ENCODE peak calls at places on chromosomes 11 and 22, in six cellular contexts. One of them, this sample, is unnamed.

GRCh38 chr11:106395716-106396349 is 318.4 kb downstream of the AASDHPPT start:
- DNase-seq in thyroid gland: no peak
- DNase-seq in left ventricle myocardium inferior: no peak
- DNase-seq in K562: no peak
- DNase-seq in lower leg skin: no peak
- DNase-seq in cardiac fibroblast: no peak
- DNase-seq in this sample: no peak

GRCh38 chr11:122120096-122120495 is 4.1 kb upstream of the BLID start:
- DNase-seq in thyroid gland: no peak
- DNase-seq in left ventricle myocardium inferior: no peak
- DNase-seq in K562: no peak
- DNase-seq in lower leg skin: no peak
- DNase-seq in cardiac fibroblast: no peak
- DNase-seq in this sample: no peak

GRCh38 chr11:104782377-104782754 is 115.9 kb downstream of the CASP12 start:
- DNase-seq in thyroid gland: no peak
- DNase-seq in left ventricle myocardium inferior: no peak
- DNase-seq in K562: no peak
- DNase-seq in lower leg skin: no peak
- DNase-seq in cardiac fibroblast: no peak
- DNase-seq in this sample: no peak

GRCh38 chr11:86177319-86177718 is 67.2 kb upstream of the EED start:
- DNase-seq in thyroid gland: no peak
- DNase-seq in left ventricle myocardium inferior: no peak
- DNase-seq in K562: peak
- DNase-seq in lower leg skin: no peak
- DNase-seq in cardiac fibroblast: no peak
- DNase-seq in this sample: no peak

GRCh38 chr22:20524004-20524481 is 16.6 kb downstream of the MED15 start:
- DNase-seq in thyroid gland: no peak
- DNase-seq in left ventricle myocardium inferior: no peak
- DNase-seq in K562: peak
- DNase-seq in lower leg skin: no peak
- DNase-seq in cardiac fibroblast: no peak
- DNase-seq in this sample: no peak

GRCh38 chr11:93236741-93237675 is 39.2 kb upstream of the SLC36A4 start:
- DNase-seq in thyroid gland: peak
- DNase-seq in left ventricle myocardium inferior: no peak
- DNase-seq in K562: peak
- DNase-seq in lower leg skin: no peak
- DNase-seq in cardiac fibroblast: peak
- DNase-seq in this sample: peak

GRCh38 chr11:1088927-1089737 is 14.5 kb downstream of the MUC2 start:
- DNase-seq in thyroid gland: no peak
- DNase-seq in left ventricle myocardium inferior: peak
- DNase-seq in K562: no peak
- DNase-seq in lower leg skin: no peak
- DNase-seq in cardiac fibroblast: no peak
- DNase-seq in this sample: no peak

GRCh38 chr22:27720860-27721259 is 80.7 kb downstream of the MN1 start:
- DNase-seq in thyroid gland: peak
- DNase-seq in left ventricle myocardium inferior: no peak
- DNase-seq in K562: no peak
- DNase-seq in lower leg skin: no peak
- DNase-seq in cardiac fibroblast: no peak
- DNase-seq in this sample: no peak

GRCh38 chr11:2178906-2179494 is 7.4 kb upstream of the TH start:
- DNase-seq in thyroid gland: no peak
- DNase-seq in left ventricle myocardium inferior: no peak
- DNase-seq in K562: no peak
- DNase-seq in lower leg skin: no peak
- DNase-seq in cardiac fibroblast: peak
- DNase-seq in this sample: no peak

GRCh38 chr11:92801685-92802084 is 167.8 kb upstream of the MTNR1B start:
- DNase-seq in thyroid gland: no peak
- DNase-seq in left ventricle myocardium inferior: no peak
- DNase-seq in K562: no peak
- DNase-seq in lower leg skin: no peak
- DNase-seq in cardiac fibroblast: no peak
- DNase-seq in this sample: no peak

GRCh38 chr11:47269829-47270305 is at the start of gene MADD:
- DNase-seq in thyroid gland: peak
- DNase-seq in left ventricle myocardium inferior: peak
- DNase-seq in K562: peak
- DNase-seq in lower leg skin: peak
- DNase-seq in cardiac fibroblast: peak
- DNase-seq in this sample: peak

GRCh38 chr11:118274184-118274583 is 10.1 kb upstream of the MPZL2 start:
- DNase-seq in thyroid gland: no peak
- DNase-seq in left ventricle myocardium inferior: no peak
- DNase-seq in K562: no peak
- DNase-seq in lower leg skin: no peak
- DNase-seq in cardiac fibroblast: no peak
- DNase-seq in this sample: no peak

GRCh38 chr11:30128269-30128932 is 102.4 kb upstream of the FSHB start:
- DNase-seq in thyroid gland: no peak
- DNase-seq in left ventricle myocardium inferior: no peak
- DNase-seq in K562: peak
- DNase-seq in lower leg skin: no peak
- DNase-seq in cardiac fibroblast: peak
- DNase-seq in this sample: no peak

GRCh38 chr11:61254403-61255025 is 13.5 kb downstream of the PGA5 start:
- DNase-seq in thyroid gland: peak
- DNase-seq in left ventricle myocardium inferior: peak
- DNase-seq in K562: peak
- DNase-seq in lower leg skin: peak
- DNase-seq in cardiac fibroblast: peak
- DNase-seq in this sample: peak

GRCh38 chr11:61369372-61370348 is 7.5 kb downstream of the TMEM138 start:
- DNase-seq in thyroid gland: peak
- DNase-seq in left ventricle myocardium inferior: peak
- DNase-seq in K562: no peak
- DNase-seq in lower leg skin: peak
- DNase-seq in cardiac fibroblast: peak
- DNase-seq in this sample: no peak

GRCh38 chr11:119714590-119714989 is 14.4 kb downstream of the NECTIN1 start:
- DNase-seq in thyroid gland: no peak
- DNase-seq in left ventricle myocardium inferior: no peak
- DNase-seq in K562: no peak
- DNase-seq in lower leg skin: no peak
- DNase-seq in cardiac fibroblast: no peak
- DNase-seq in this sample: peak

GRCh38 chr11:31887180-31887579 is 76.1 kb upstream of the PAX6 start:
- DNase-seq in thyroid gland: no peak
- DNase-seq in left ventricle myocardium inferior: no peak
- DNase-seq in K562: peak
- DNase-seq in lower leg skin: no peak
- DNase-seq in cardiac fibroblast: no peak
- DNase-seq in this sample: peak

GRCh38 chr22:21000987-21001600 is 824 bp downstream of the THAP7 start:
- DNase-seq in thyroid gland: no peak
- DNase-seq in left ventricle myocardium inferior: no peak
- DNase-seq in K562: peak
- DNase-seq in lower leg skin: no peak
- DNase-seq in cardiac fibroblast: no peak
- DNase-seq in this sample: no peak

GRCh38 chr22:36659762-36660509 is 43.6 kb downstream of the CACNG2 start:
- DNase-seq in thyroid gland: peak
- DNase-seq in left ventricle myocardium inferior: peak
- DNase-seq in K562: peak
- DNase-seq in lower leg skin: peak
- DNase-seq in cardiac fibroblast: peak
- DNase-seq in this sample: no peak

GRCh38 chr11:86116386-86116726 is 47.5 kb upstream of the PICALM start:
- DNase-seq in thyroid gland: no peak
- DNase-seq in left ventricle myocardium inferior: no peak
- DNase-seq in K562: no peak
- DNase-seq in lower leg skin: no peak
- DNase-seq in cardiac fibroblast: peak
- DNase-seq in this sample: no peak

GRCh38 chr11:16322190-16322589 is 34.2 kb downstream of the SOX6 start:
- DNase-seq in thyroid gland: no peak
- DNase-seq in left ventricle myocardium inferior: no peak
- DNase-seq in K562: no peak
- DNase-seq in lower leg skin: no peak
- DNase-seq in cardiac fibroblast: no peak
- DNase-seq in this sample: no peak

GRCh38 chr22:38609371-38609770 is 39.4 kb upstream of the DMC1 start:
- DNase-seq in thyroid gland: no peak
- DNase-seq in left ventricle myocardium inferior: no peak
- DNase-seq in K562: no peak
- DNase-seq in lower leg skin: no peak
- DNase-seq in cardiac fibroblast: no peak
- DNase-seq in this sample: no peak

GRCh38 chr22:48369789-48370507 is 1457.7 kb downstream of the BRD1 start:
- DNase-seq in thyroid gland: no peak
- DNase-seq in left ventricle myocardium inferior: no peak
- DNase-seq in K562: no peak
- DNase-seq in lower leg skin: no peak
- DNase-seq in cardiac fibroblast: no peak
- DNase-seq in this sample: no peak

GRCh38 chr11:8698917-8699441 is 16.4 kb downstream of the RPL27A start:
- DNase-seq in thyroid gland: no peak
- DNase-seq in left ventricle myocardium inferior: no peak
- DNase-seq in K562: no peak
- DNase-seq in lower leg skin: no peak
- DNase-seq in cardiac fibroblast: no peak
- DNase-seq in this sample: no peak

DNA sequence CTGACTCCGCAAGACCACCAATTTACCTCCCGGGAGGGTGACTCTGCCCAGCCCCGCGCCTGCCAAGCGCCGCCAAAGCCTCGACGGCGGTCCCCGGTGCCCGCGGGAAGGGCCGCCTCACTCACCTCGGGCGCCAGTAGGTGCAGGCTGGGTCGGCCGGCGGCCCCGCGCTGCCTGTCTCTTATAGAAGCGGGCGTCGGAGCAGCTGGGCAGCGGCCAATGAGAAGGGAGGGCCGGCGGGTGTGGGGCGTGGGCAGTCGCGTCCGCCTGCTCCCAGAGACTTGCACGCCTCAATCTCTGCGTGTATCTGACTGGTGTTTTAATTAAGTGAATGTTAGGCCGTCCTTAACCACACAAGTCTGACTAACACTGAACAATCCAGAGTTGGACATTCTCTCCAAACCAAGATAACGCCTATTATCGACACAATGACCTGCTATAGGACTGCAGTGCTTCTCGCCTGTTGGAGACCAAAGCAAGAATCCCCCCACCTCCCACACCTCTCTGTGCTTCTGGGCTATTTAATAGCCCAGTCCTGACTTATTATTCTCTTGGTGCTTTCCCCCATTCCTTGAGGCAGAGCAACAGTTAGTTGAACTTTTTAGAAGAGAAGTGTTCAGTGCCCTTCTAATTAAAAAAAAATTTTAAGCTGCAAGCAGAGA is at the start of gene TPH1:
- DNase-seq in thyroid gland: peak
- DNase-seq in left ventricle myocardium inferior: peak
- DNase-seq in K562: peak
- DNase-seq in lower leg skin: no peak
- DNase-seq in cardiac fibroblast: peak
- DNase-seq in this sample: no peak
- H3K4me3 ChIP-seq in thyroid gland: no peak
- H3K4me3 ChIP-seq in left ventricle myocardium inferior: peak
- H3K4me3 ChIP-seq in K562: no peak
- H3K4me3 ChIP-seq in lower leg skin: no peak
- H3K4me3 ChIP-seq in cardiac fibroblast: no peak
- H3K4me3 ChIP-seq in this sample: no peak

GRCh38 chr11:108669261-108669660 is 4.4 kb downstream of the DDX10 start:
- DNase-seq in thyroid gland: no peak
- DNase-seq in left ventricle myocardium inferior: no peak
- DNase-seq in K562: no peak
- DNase-seq in lower leg skin: no peak
- DNase-seq in cardiac fibroblast: no peak
- DNase-seq in this sample: no peak

GRCh38 chr11:108663154-108663877 is 1.6 kb upstream of the DDX10 start:
- DNase-seq in thyroid gland: no peak
- DNase-seq in left ventricle myocardium inferior: no peak
- DNase-seq in K562: no peak
- DNase-seq in lower leg skin: no peak
- DNase-seq in cardiac fibroblast: no peak
- DNase-seq in this sample: no peak

GRCh38 chr11:108664241-108664640 is 628 bp upstream of the DDX10 start:
- DNase-seq in thyroid gland: no peak
- DNase-seq in left ventricle myocardium inferior: no peak
- DNase-seq in K562: no peak
- DNase-seq in lower leg skin: no peak
- DNase-seq in cardiac fibroblast: no peak
- DNase-seq in this sample: no peak

GRCh38 chr11:108664730-108665525 is at the start of gene DDX10:
- DNase-seq in thyroid gland: peak
- DNase-seq in left ventricle myocardium inferior: peak
- DNase-seq in K562: peak
- DNase-seq in lower leg skin: peak
- DNase-seq in cardiac fibroblast: peak
- DNase-seq in this sample: peak

GRCh38 chr11:108666373-108666772 is 1.5 kb downstream of the DDX10 start:
- DNase-seq in thyroid gland: no peak
- DNase-seq in left ventricle myocardium inferior: no peak
- DNase-seq in K562: no peak
- DNase-seq in lower leg skin: no peak
- DNase-seq in cardiac fibroblast: peak
- DNase-seq in this sample: no peak
- TF ChIP-seq CTCF in thyroid gland: no peak
- TF ChIP-seq CTCF in left ventricle myocardium inferior: no peak
- TF ChIP-seq CTCF in K562: no peak
- TF ChIP-seq CTCF in lower leg skin: no peak
- TF ChIP-seq CTCF in cardiac fibroblast: no peak
- TF ChIP-seq CTCF in this sample: no peak

GRCh38 chr11:67451658-67451976 is 912 bp downstream of the GPR152 start:
- DNase-seq in thyroid gland: no peak
- DNase-seq in left ventricle myocardium inferior: no peak
- DNase-seq in K562: no peak
- DNase-seq in lower leg skin: no peak
- DNase-seq in cardiac fibroblast: no peak
- DNase-seq in this sample: no peak

GRCh38 chr11:67450796-67451657 is 1.5 kb downstream of the GPR152 start:
- DNase-seq in thyroid gland: no peak
- DNase-seq in left ventricle myocardium inferior: no peak
- DNase-seq in K562: no peak
- DNase-seq in lower leg skin: no peak
- DNase-seq in cardiac fibroblast: no peak
- DNase-seq in this sample: no peak

GRCh38 chr11:67455054-67455453 is at the start of gene CABP4:
- DNase-seq in thyroid gland: no peak
- DNase-seq in left ventricle myocardium inferior: no peak
- DNase-seq in K562: no peak
- DNase-seq in lower leg skin: no peak
- DNase-seq in cardiac fibroblast: no peak
- DNase-seq in this sample: peak

GRCh38 chr11:67453816-67454732 is 1.1 kb upstream of the CABP4 start:
- DNase-seq in thyroid gland: no peak
- DNase-seq in left ventricle myocardium inferior: no peak
- DNase-seq in K562: no peak
- DNase-seq in lower leg skin: no peak
- DNase-seq in cardiac fibroblast: no peak
- DNase-seq in this sample: no peak

GRCh38 chr11:67452141-67452952 is at the start of gene GPR152:
- DNase-seq in thyroid gland: no peak
- DNase-seq in left ventricle myocardium inferior: no peak
- DNase-seq in K562: no peak
- DNase-seq in lower leg skin: no peak
- DNase-seq in cardiac fibroblast: no peak
- DNase-seq in this sample: no peak
- H3K4me3 ChIP-seq in thyroid gland: no peak
- H3K4me3 ChIP-seq in left ventricle myocardium inferior: peak
- H3K4me3 ChIP-seq in K562: no peak
- H3K4me3 ChIP-seq in lower leg skin: no peak
- H3K4me3 ChIP-seq in cardiac fibroblast: no peak
- H3K4me3 ChIP-seq in this sample: no peak

GRCh38 chr22:33640900-33641299 is 279.4 kb downstream of the LARGE1 start:
- DNase-seq in thyroid gland: no peak
- DNase-seq in left ventricle myocardium inferior: no peak
- DNase-seq in K562: no peak
- DNase-seq in lower leg skin: no peak
- DNase-seq in cardiac fibroblast: no peak
- DNase-seq in this sample: no peak
- TF ChIP-seq CTCF in thyroid gland: no peak
- TF ChIP-seq CTCF in left ventricle myocardium inferior: no peak
- TF ChIP-seq CTCF in K562: no peak
- TF ChIP-seq CTCF in lower leg skin: no peak
- TF ChIP-seq CTCF in cardiac fibroblast: no peak
- TF ChIP-seq CTCF in this sample: no peak